ENCODE peak calls at places on chromosomes 3 and 15, in five cellular contexts. One of them, this sample, is unnamed.

GRCh38 chr3:113273604-113274003 is 62.2 kb downstream of the BOC start:
- DNase-seq in GM23248: no peak
- DNase-seq in neural progenitor cell: no peak
- DNase-seq in H9: no peak
- DNase-seq in neuronal stem cell: no peak
- DNase-seq in this sample: no peak

GRCh38 chr3:176505878-176506621 is 691.2 kb downstream of the TBL1XR1 start:
- DNase-seq in neural progenitor cell: peak
- DNase-seq in GM23248: no peak
- DNase-seq in H9: peak
- DNase-seq in neuronal stem cell: no peak
- DNase-seq in this sample: no peak

GRCh38 chr3:130905551-130905950 is 11.7 kb downstream of the ATP2C1 start:
- DNase-seq in neuronal stem cell: no peak
- DNase-seq in H9: no peak
- DNase-seq in neural progenitor cell: no peak
- DNase-seq in GM23248: peak
- DNase-seq in this sample: peak

GRCh38 chr15:40344631-40345120 is 3.9 kb upstream of the CCDC9B start:
- DNase-seq in GM23248: peak
- DNase-seq in H9: peak
- DNase-seq in neural progenitor cell: peak
- DNase-seq in neuronal stem cell: no peak
- DNase-seq in this sample: peak

GRCh38 chr3:49199244-49199899 is 28.0 kb downstream of the KLHDC8B start:
- DNase-seq in neuronal stem cell: no peak
- DNase-seq in GM23248: peak
- DNase-seq in neural progenitor cell: no peak
- DNase-seq in H9: peak
- DNase-seq in this sample: no peak

GRCh38 chr3:159669024-159669476 is 319.6 kb upstream of the IL12A start:
- DNase-seq in neural progenitor cell: no peak
- DNase-seq in neuronal stem cell: no peak
- DNase-seq in H9: no peak
- DNase-seq in GM23248: peak
- DNase-seq in this sample: peak

GRCh38 chr3:51799879-51800757 is 21.1 kb upstream of the IQCF6 start:
- DNase-seq in neural progenitor cell: peak
- DNase-seq in neuronal stem cell: peak
- DNase-seq in H9: no peak
- DNase-seq in GM23248: peak
- DNase-seq in this sample: peak

GRCh38 chr15:89783111-89783860 is 7.2 kb downstream of the MESP2 start:
- DNase-seq in neural progenitor cell: no peak
- DNase-seq in neuronal stem cell: no peak
- DNase-seq in H9: peak
- DNase-seq in GM23248: peak
- DNase-seq in this sample: no peak

GRCh38 chr3:111851511-111851954 is 7.5 kb upstream of the PHLDB2 start:
- DNase-seq in H9: no peak
- DNase-seq in neuronal stem cell: no peak
- DNase-seq in neural progenitor cell: no peak
- DNase-seq in GM23248: peak
- DNase-seq in this sample: peak

GRCh38 chr3:126473292-126474168 is 2.2 kb downstream of the ZXDC start:
- DNase-seq in neural progenitor cell: no peak
- DNase-seq in H9: no peak
- DNase-seq in GM23248: no peak
- DNase-seq in neuronal stem cell: no peak
- DNase-seq in this sample: peak

GRCh38 chr15:99477745-99478525 is 87.8 kb upstream of the MEF2A start:
- DNase-seq in neuronal stem cell: no peak
- DNase-seq in H9: no peak
- DNase-seq in GM23248: no peak
- DNase-seq in neural progenitor cell: no peak
- DNase-seq in this sample: no peak

GRCh38 chr3:57852896-57853295 is 96.8 kb downstream of the SLMAP start:
- DNase-seq in H9: no peak
- DNase-seq in neural progenitor cell: no peak
- DNase-seq in neuronal stem cell: no peak
- DNase-seq in GM23248: peak
- DNase-seq in this sample: peak

GRCh38 chr3:46845860-46846623 is 17.2 kb downstream of the MYL3 start:
- DNase-seq in neuronal stem cell: peak
- DNase-seq in neural progenitor cell: peak
- DNase-seq in H9: peak
- DNase-seq in GM23248: peak
- DNase-seq in this sample: peak

GRCh38 chr3:108175352-108175751 is 46.9 kb downstream of the IFT57 start:
- DNase-seq in GM23248: peak
- DNase-seq in neural progenitor cell: no peak
- DNase-seq in neuronal stem cell: no peak
- DNase-seq in H9: no peak
- DNase-seq in this sample: peak

GRCh38 chr3:190279690-190280089 is 42.6 kb downstream of the CLDN1 start:
- DNase-seq in neural progenitor cell: no peak
- DNase-seq in GM23248: no peak
- DNase-seq in H9: no peak
- DNase-seq in neuronal stem cell: no peak
- DNase-seq in this sample: no peak

GRCh38 chr15:90257776-90258175 is 7.7 kb upstream of the NGRN start:
- DNase-seq in GM23248: no peak
- DNase-seq in neuronal stem cell: no peak
- DNase-seq in neural progenitor cell: no peak
- DNase-seq in H9: no peak
- DNase-seq in this sample: no peak

GRCh38 chr15:34999906-35000305 is 11.8 kb upstream of the ZNF770 start:
- DNase-seq in GM23248: peak
- DNase-seq in neuronal stem cell: no peak
- DNase-seq in neural progenitor cell: no peak
- DNase-seq in H9: no peak
- DNase-seq in this sample: no peak

GRCh38 chr3:57164217-57164605 is 942 bp downstream of the IL17RD start:
- DNase-seq in H9: no peak
- DNase-seq in neuronal stem cell: no peak
- DNase-seq in GM23248: peak
- DNase-seq in neural progenitor cell: no peak
- DNase-seq in this sample: no peak

GRCh38 chr3:87900061-87900460 is 158.7 kb downstream of the CGGBP1 start:
- DNase-seq in neuronal stem cell: no peak
- DNase-seq in H9: no peak
- DNase-seq in neural progenitor cell: peak
- DNase-seq in GM23248: peak
- DNase-seq in this sample: peak

GRCh38 chr3:58237940-58238681 is 519 bp downstream of the ABHD6 start:
- DNase-seq in GM23248: peak
- DNase-seq in neuronal stem cell: peak
- DNase-seq in neural progenitor cell: peak
- DNase-seq in H9: peak
- DNase-seq in this sample: peak

GRCh38 chr3:128878556-128879124 is 780 bp upstream of the ACAD9 start:
- DNase-seq in neural progenitor cell: peak
- DNase-seq in neuronal stem cell: no peak
- DNase-seq in H9: no peak
- DNase-seq in GM23248: peak
- DNase-seq in this sample: peak

GRCh38 chr15:59180946-59181345 is 25.7 kb upstream of the LDHAL6B start:
- DNase-seq in H9: no peak
- DNase-seq in GM23248: peak
- DNase-seq in neuronal stem cell: no peak
- DNase-seq in neural progenitor cell: no peak
- DNase-seq in this sample: no peak
- H3K4me2 ChIP-seq in H9: no peak
- H3K4me2 ChIP-seq in GM23248: peak
- H3K4me2 ChIP-seq in neuronal stem cell: no peak
- H3K4me2 ChIP-seq in neural progenitor cell: no peak
- H3K4me2 ChIP-seq in this sample: no peak

DNA sequence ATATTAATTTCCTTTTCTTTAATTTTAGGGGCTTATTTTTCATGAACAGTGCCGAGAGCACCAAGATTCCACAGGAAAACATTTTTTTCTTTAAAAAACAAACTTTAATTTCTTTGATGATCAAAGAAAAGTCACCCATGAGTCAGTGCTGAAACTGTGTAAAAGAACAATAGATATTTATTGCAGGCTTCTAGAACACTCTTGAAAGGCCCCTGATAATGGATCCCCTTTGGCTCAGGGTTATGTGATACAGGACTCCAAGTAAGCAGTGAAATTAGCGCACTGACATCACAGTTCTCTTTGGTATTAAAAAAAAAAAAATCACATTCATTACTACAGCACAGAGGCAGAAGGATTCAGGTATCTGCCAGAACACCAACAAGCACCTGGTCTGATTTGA is 66.1 kb upstream of the MYZAP start:
- DNase-seq in neuronal stem cell: no peak
- DNase-seq in neural progenitor cell: no peak
- DNase-seq in H9: no peak
- DNase-seq in GM23248: peak
- DNase-seq in this sample: no peak
- H3K9ac ChIP-seq in neuronal stem cell: no peak
- H3K9ac ChIP-seq in neural progenitor cell: no peak
- H3K9ac ChIP-seq in H9: no peak
- H3K9ac ChIP-seq in GM23248: no peak
- H3K9ac ChIP-seq in this sample: no peak

GRCh38 chr15:61654004-61654740 is 406.1 kb downstream of the VPS13C start:
- DNase-seq in neuronal stem cell: no peak
- DNase-seq in GM23248: no peak
- DNase-seq in H9: no peak
- DNase-seq in neural progenitor cell: no peak
- DNase-seq in this sample: no peak
- H2AFZ ChIP-seq in neuronal stem cell: no peak
- H2AFZ ChIP-seq in GM23248: no peak
- H2AFZ ChIP-seq in H9: no peak
- H2AFZ ChIP-seq in neural progenitor cell: no peak
- H2AFZ ChIP-seq in this sample: no peak

GRCh38 chr3:31891876-31892455 is 89.1 kb downstream of the OSBPL10 start:
- DNase-seq in neural progenitor cell: no peak
- DNase-seq in H9: no peak
- DNase-seq in neuronal stem cell: no peak
- DNase-seq in GM23248: no peak
- DNase-seq in this sample: no peak
- H3K4me2 ChIP-seq in neural progenitor cell: no peak
- H3K4me2 ChIP-seq in H9: no peak
- H3K4me2 ChIP-seq in neuronal stem cell: no peak
- H3K4me2 ChIP-seq in GM23248: no peak
- H3K4me2 ChIP-seq in this sample: no peak

DNA sequence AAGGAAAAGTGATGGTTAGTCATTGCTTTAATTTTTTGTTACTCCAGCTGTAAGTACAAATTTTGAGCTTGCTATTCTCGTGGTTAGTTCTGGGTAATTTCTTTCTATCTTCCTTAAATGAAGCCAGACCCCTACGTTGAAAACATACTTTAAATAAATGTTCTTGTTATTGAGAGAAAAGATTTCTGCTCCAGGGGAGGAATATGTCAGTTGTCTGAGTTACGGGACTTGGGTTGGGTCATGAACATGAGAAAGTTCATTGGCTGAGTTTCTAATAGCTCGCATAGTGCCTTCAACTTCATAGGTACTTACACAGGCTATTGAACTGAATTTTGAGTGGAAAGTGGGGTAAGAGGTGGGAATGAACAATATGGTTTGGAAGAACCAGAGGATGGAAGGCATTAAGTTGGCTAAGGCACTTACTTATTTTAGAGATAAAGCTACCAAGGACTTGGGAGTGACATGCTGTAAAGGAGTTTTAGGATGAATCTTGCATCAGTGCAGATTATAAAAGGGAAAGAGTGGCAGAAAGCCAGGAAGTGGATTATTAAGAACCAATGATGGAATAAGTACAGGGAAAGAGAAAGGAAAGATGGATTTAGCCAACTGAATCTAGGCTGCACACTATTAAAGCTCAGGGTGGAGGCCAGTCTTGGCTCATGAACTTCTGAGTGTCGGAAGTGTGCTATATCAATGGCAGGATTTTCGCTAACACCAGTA is 1.4 kb downstream of the RPSA start:
- DNase-seq in GM23248: peak
- DNase-seq in neuronal stem cell: no peak
- DNase-seq in H9: no peak
- DNase-seq in neural progenitor cell: no peak
- DNase-seq in this sample: no peak
- H3K9ac ChIP-seq in GM23248: peak
- H3K9ac ChIP-seq in neuronal stem cell: no peak
- H3K9ac ChIP-seq in H9: peak
- H3K9ac ChIP-seq in neural progenitor cell: no peak
- H3K9ac ChIP-seq in this sample: peak

This sample was measured in PC-3.